ENCODE peak calls at places on chromosome 17, in nine cellular contexts. One of them, this sample, is unnamed.

GRCh38 chr17:44940321-44940720 is 7.3 kb downstream of the KIF18B start:
- DNase-seq in left ventricle myocardium superior: no peak
- DNase-seq in PC-9: peak
- DNase-seq in psoas muscle: no peak
- DNase-seq in cardiac muscle cell: peak
- DNase-seq in stimulated activated CD8-positive, alpha-beta memory T cell treated with anti-CD3 and anti-CD28 coated beads, Interleukin-4, amount 100 ng/mL, for 24 hours: no peak
- DNase-seq in transverse colon: no peak
- DNase-seq in ELR: peak
- DNase-seq in SIG-M5: no peak
- DNase-seq in this sample: no peak

GRCh38 chr17:2485543-2485942 is 26.1 kb downstream of the METTL16 start:
- DNase-seq in left ventricle myocardium superior: no peak
- DNase-seq in PC-9: peak
- DNase-seq in psoas muscle: no peak
- DNase-seq in cardiac muscle cell: no peak
- DNase-seq in stimulated activated CD8-positive, alpha-beta memory T cell treated with anti-CD3 and anti-CD28 coated beads, Interleukin-4, amount 100 ng/mL, for 24 hours: no peak
- DNase-seq in transverse colon: no peak
- DNase-seq in ELR: no peak
- DNase-seq in SIG-M5: no peak
- DNase-seq in this sample: no peak

GRCh38 chr17:37438141-37438540 is 31.5 kb downstream of the TADA2A start:
- DNase-seq in left ventricle myocardium superior: no peak
- DNase-seq in PC-9: no peak
- DNase-seq in psoas muscle: no peak
- DNase-seq in cardiac muscle cell: no peak
- DNase-seq in stimulated activated CD8-positive, alpha-beta memory T cell treated with anti-CD3 and anti-CD28 coated beads, Interleukin-4, amount 100 ng/mL, for 24 hours: no peak
- DNase-seq in transverse colon: no peak
- DNase-seq in ELR: peak
- DNase-seq in SIG-M5: no peak
- DNase-seq in this sample: no peak

GRCh38 chr17:48634446-48635208 is 8.5 kb upstream of the HOXB9 start:
- DNase-seq in left ventricle myocardium superior: no peak
- DNase-seq in PC-9: no peak
- DNase-seq in psoas muscle: no peak
- DNase-seq in cardiac muscle cell: no peak
- DNase-seq in stimulated activated CD8-positive, alpha-beta memory T cell treated with anti-CD3 and anti-CD28 coated beads, Interleukin-4, amount 100 ng/mL, for 24 hours: no peak
- DNase-seq in transverse colon: peak
- DNase-seq in ELR: no peak
- DNase-seq in SIG-M5: no peak
- DNase-seq in this sample: no peak

GRCh38 chr17:51461578-51462004 is 201.2 kb downstream of the UTP18 start:
- DNase-seq in left ventricle myocardium superior: peak
- DNase-seq in PC-9: peak
- DNase-seq in psoas muscle: peak
- DNase-seq in cardiac muscle cell: peak
- DNase-seq in stimulated activated CD8-positive, alpha-beta memory T cell treated with anti-CD3 and anti-CD28 coated beads, Interleukin-4, amount 100 ng/mL, for 24 hours: peak
- DNase-seq in transverse colon: peak
- DNase-seq in ELR: peak
- DNase-seq in SIG-M5: no peak
- DNase-seq in this sample: no peak

GRCh38 chr17:76562734-76563148 is 22.9 kb downstream of the PRCD start:
- DNase-seq in left ventricle myocardium superior: peak
- DNase-seq in PC-9: no peak
- DNase-seq in psoas muscle: no peak
- DNase-seq in cardiac muscle cell: no peak
- DNase-seq in stimulated activated CD8-positive, alpha-beta memory T cell treated with anti-CD3 and anti-CD28 coated beads, Interleukin-4, amount 100 ng/mL, for 24 hours: no peak
- DNase-seq in transverse colon: no peak
- DNase-seq in ELR: peak
- DNase-seq in SIG-M5: no peak
- DNase-seq in this sample: no peak

GRCh38 chr17:82729479-82730260 is 5.7 kb upstream of the FN3K start:
- DNase-seq in left ventricle myocardium superior: no peak
- DNase-seq in PC-9: no peak
- DNase-seq in psoas muscle: no peak
- DNase-seq in cardiac muscle cell: no peak
- DNase-seq in stimulated activated CD8-positive, alpha-beta memory T cell treated with anti-CD3 and anti-CD28 coated beads, Interleukin-4, amount 100 ng/mL, for 24 hours: no peak
- DNase-seq in transverse colon: no peak
- DNase-seq in ELR: no peak
- DNase-seq in SIG-M5: no peak
- DNase-seq in this sample: no peak

GRCh38 chr17:27817731-27818130 is 17.4 kb upstream of the NOS2 start:
- DNase-seq in left ventricle myocardium superior: no peak
- DNase-seq in PC-9: no peak
- DNase-seq in psoas muscle: no peak
- DNase-seq in cardiac muscle cell: no peak
- DNase-seq in stimulated activated CD8-positive, alpha-beta memory T cell treated with anti-CD3 and anti-CD28 coated beads, Interleukin-4, amount 100 ng/mL, for 24 hours: no peak
- DNase-seq in transverse colon: no peak
- DNase-seq in ELR: peak
- DNase-seq in SIG-M5: no peak
- DNase-seq in this sample: no peak

GRCh38 chr17:36937961-36938565 is 788 bp downstream of the LHX1 start:
- DNase-seq in left ventricle myocardium superior: no peak
- DNase-seq in PC-9: peak
- DNase-seq in psoas muscle: peak
- DNase-seq in cardiac muscle cell: peak
- DNase-seq in stimulated activated CD8-positive, alpha-beta memory T cell treated with anti-CD3 and anti-CD28 coated beads, Interleukin-4, amount 100 ng/mL, for 24 hours: no peak
- DNase-seq in transverse colon: no peak
- DNase-seq in ELR: peak
- DNase-seq in SIG-M5: no peak
- DNase-seq in this sample: no peak

GRCh38 chr17:199195-199604 is 17.8 kb upstream of the DOC2B start:
- DNase-seq in left ventricle myocardium superior: no peak
- DNase-seq in PC-9: no peak
- DNase-seq in psoas muscle: peak
- DNase-seq in cardiac muscle cell: no peak
- DNase-seq in stimulated activated CD8-positive, alpha-beta memory T cell treated with anti-CD3 and anti-CD28 coated beads, Interleukin-4, amount 100 ng/mL, for 24 hours: no peak
- DNase-seq in transverse colon: no peak
- DNase-seq in ELR: no peak
- DNase-seq in SIG-M5: no peak
- DNase-seq in this sample: peak

GRCh38 chr17:40433551-40434384 is 9.5 kb upstream of the IGFBP4 start:
- DNase-seq in left ventricle myocardium superior: peak
- DNase-seq in PC-9: no peak
- DNase-seq in psoas muscle: no peak
- DNase-seq in cardiac muscle cell: no peak
- DNase-seq in stimulated activated CD8-positive, alpha-beta memory T cell treated with anti-CD3 and anti-CD28 coated beads, Interleukin-4, amount 100 ng/mL, for 24 hours: no peak
- DNase-seq in transverse colon: no peak
- DNase-seq in ELR: peak
- DNase-seq in SIG-M5: no peak
- DNase-seq in this sample: no peak

GRCh38 chr17:2947996-2948550 is 115.3 kb downstream of the OR1D5 start:
- DNase-seq in left ventricle myocardium superior: no peak
- DNase-seq in PC-9: no peak
- DNase-seq in psoas muscle: no peak
- DNase-seq in cardiac muscle cell: no peak
- DNase-seq in stimulated activated CD8-positive, alpha-beta memory T cell treated with anti-CD3 and anti-CD28 coated beads, Interleukin-4, amount 100 ng/mL, for 24 hours: no peak
- DNase-seq in transverse colon: no peak
- DNase-seq in ELR: no peak
- DNase-seq in SIG-M5: no peak
- DNase-seq in this sample: peak

GRCh38 chr17:73718912-73719311 is 74.7 kb upstream of the SDK2 start:
- DNase-seq in left ventricle myocardium superior: no peak
- DNase-seq in PC-9: no peak
- DNase-seq in psoas muscle: no peak
- DNase-seq in cardiac muscle cell: peak
- DNase-seq in stimulated activated CD8-positive, alpha-beta memory T cell treated with anti-CD3 and anti-CD28 coated beads, Interleukin-4, amount 100 ng/mL, for 24 hours: no peak
- DNase-seq in transverse colon: no peak
- DNase-seq in ELR: no peak
- DNase-seq in SIG-M5: no peak
- DNase-seq in this sample: no peak

GRCh38 chr17:17004251-17004996 is 32.5 kb upstream of the TNFRSF13B start:
- DNase-seq in left ventricle myocardium superior: no peak
- DNase-seq in PC-9: no peak
- DNase-seq in psoas muscle: peak
- DNase-seq in cardiac muscle cell: no peak
- DNase-seq in stimulated activated CD8-positive, alpha-beta memory T cell treated with anti-CD3 and anti-CD28 coated beads, Interleukin-4, amount 100 ng/mL, for 24 hours: no peak
- DNase-seq in transverse colon: no peak
- DNase-seq in ELR: no peak
- DNase-seq in SIG-M5: no peak
- DNase-seq in this sample: peak

GRCh38 chr17:66228887-66229782 is at the start of gene APOH:
- DNase-seq in left ventricle myocardium superior: no peak
- DNase-seq in PC-9: no peak
- DNase-seq in psoas muscle: no peak
- DNase-seq in cardiac muscle cell: no peak
- DNase-seq in stimulated activated CD8-positive, alpha-beta memory T cell treated with anti-CD3 and anti-CD28 coated beads, Interleukin-4, amount 100 ng/mL, for 24 hours: no peak
- DNase-seq in transverse colon: no peak
- DNase-seq in ELR: no peak
- DNase-seq in SIG-M5: no peak
- DNase-seq in this sample: no peak